ENCODE peak calls at places on chromosomes 16 and 17, in six cellular contexts. One of them, this sample, is unnamed. For H3K4me1 and H3K9me3, the result is how much of the 10 kb centered on the place peaks cover.

GRCh38 chr16:1156983-1157638 is 4.2 kb downstream of the CACNA1H start:
- DNase-seq in A549: no peak
- DNase-seq in breast epithelium: no peak
- DNase-seq in stomach: no peak
- DNase-seq in neuronal stem cell: no peak
- DNase-seq in thoracic aorta: no peak
- DNase-seq in this sample: no peak

GRCh38 chr17:66364508-66365203 is 62.2 kb downstream of the PRKCA start:
- DNase-seq in neuronal stem cell: no peak
- DNase-seq in A549: no peak
- DNase-seq in stomach: no peak
- DNase-seq in thoracic aorta: no peak
- DNase-seq in breast epithelium: no peak
- DNase-seq in this sample: no peak

GRCh38 chr16:78608305-78608776 is 508.9 kb downstream of the WWOX start:
- DNase-seq in A549: no peak
- DNase-seq in neuronal stem cell: no peak
- DNase-seq in stomach: no peak
- DNase-seq in breast epithelium: no peak
- DNase-seq in thoracic aorta: no peak
- DNase-seq in this sample: no peak

GRCh38 chr17:81685108-81685507 is 1.3 kb downstream of the HGS start:
- DNase-seq in thoracic aorta: no peak
- DNase-seq in neuronal stem cell: no peak
- DNase-seq in stomach: no peak
- DNase-seq in breast epithelium: no peak
- DNase-seq in A549: no peak
- DNase-seq in this sample: no peak

GRCh38 chr17:72890711-72891110 is 201.8 kb downstream of the SLC39A11 start:
- DNase-seq in neuronal stem cell: no peak
- DNase-seq in stomach: no peak
- DNase-seq in thoracic aorta: no peak
- DNase-seq in breast epithelium: no peak
- DNase-seq in A549: peak
- DNase-seq in this sample: no peak

GRCh38 chr17:40021471-40021961 is 6.3 kb downstream of the CSF3 start:
- DNase-seq in neuronal stem cell: no peak
- DNase-seq in A549: peak
- DNase-seq in thoracic aorta: no peak
- DNase-seq in stomach: no peak
- DNase-seq in breast epithelium: peak
- DNase-seq in this sample: peak

GRCh38 chr17:622356-622755 is 92.3 kb downstream of the VPS53 start:
- DNase-seq in stomach: no peak
- DNase-seq in thoracic aorta: no peak
- DNase-seq in neuronal stem cell: no peak
- DNase-seq in breast epithelium: no peak
- DNase-seq in A549: peak
- DNase-seq in this sample: no peak

GRCh38 chr17:43211480-43212402 is at the start of gene TMEM106A:
- DNase-seq in neuronal stem cell: peak
- DNase-seq in A549: peak
- DNase-seq in breast epithelium: peak
- DNase-seq in thoracic aorta: peak
- DNase-seq in stomach: peak
- DNase-seq in this sample: peak

GRCh38 chr16:14303654-14304394 is 232.7 kb downstream of the MRTFB start:
- DNase-seq in A549: no peak
- DNase-seq in neuronal stem cell: no peak
- DNase-seq in thoracic aorta: no peak
- DNase-seq in breast epithelium: no peak
- DNase-seq in stomach: no peak
- DNase-seq in this sample: no peak

GRCh38 chr17:78986048-78986648 is 6.4 kb upstream of the LGALS3BP start:
- DNase-seq in A549: peak
- DNase-seq in stomach: peak
- DNase-seq in breast epithelium: no peak
- DNase-seq in thoracic aorta: no peak
- DNase-seq in neuronal stem cell: no peak
- DNase-seq in this sample: peak

GRCh38 chr16:89581045-89581695 is 5.6 kb downstream of the CPNE7 start:
- DNase-seq in A549: peak
- DNase-seq in neuronal stem cell: no peak
- DNase-seq in stomach: no peak
- DNase-seq in thoracic aorta: no peak
- DNase-seq in breast epithelium: no peak
- DNase-seq in this sample: no peak

GRCh38 chr16:82061861-82062525 is 26.9 kb downstream of the HSD17B2 start:
- DNase-seq in breast epithelium: no peak
- DNase-seq in thoracic aorta: no peak
- DNase-seq in A549: peak
- DNase-seq in stomach: no peak
- DNase-seq in neuronal stem cell: no peak
- DNase-seq in this sample: peak

GRCh38 chr16:21233045-21233520 is 416 bp upstream of the ANKS4B start:
- DNase-seq in neuronal stem cell: no peak
- DNase-seq in breast epithelium: no peak
- DNase-seq in stomach: no peak
- DNase-seq in A549: no peak
- DNase-seq in thoracic aorta: no peak
- DNase-seq in this sample: no peak

GRCh38 chr17:348692-349425 is 3.7 kb downstream of the RPH3AL start:
- DNase-seq in A549: peak
- DNase-seq in thoracic aorta: no peak
- DNase-seq in breast epithelium: no peak
- DNase-seq in neuronal stem cell: no peak
- DNase-seq in stomach: peak
- DNase-seq in this sample: peak

GRCh38 chr17:17758443-17758842 is 77.2 kb downstream of the RAI1 start:
- DNase-seq in neuronal stem cell: no peak
- DNase-seq in thoracic aorta: no peak
- DNase-seq in stomach: no peak
- DNase-seq in A549: no peak
- DNase-seq in breast epithelium: no peak
- DNase-seq in this sample: no peak

GRCh38 chr17:36188891-36189306 is 7.7 kb downstream of the CCL3L1 start:
- DNase-seq in neuronal stem cell: no peak
- DNase-seq in A549: no peak
- DNase-seq in stomach: no peak
- DNase-seq in breast epithelium: peak
- DNase-seq in thoracic aorta: no peak
- DNase-seq in this sample: peak

GRCh38 chr16:11399261-11399831 is 54.1 kb downstream of the RMI2 start:
- DNase-seq in breast epithelium: no peak
- DNase-seq in A549: no peak
- DNase-seq in thoracic aorta: no peak
- DNase-seq in stomach: no peak
- DNase-seq in neuronal stem cell: no peak
- DNase-seq in this sample: no peak

GRCh38 chr16:17194190-17194780 is 276.5 kb downstream of the XYLT1 start:
- DNase-seq in thoracic aorta: no peak
- DNase-seq in A549: peak
- DNase-seq in stomach: peak
- DNase-seq in neuronal stem cell: peak
- DNase-seq in breast epithelium: no peak
- DNase-seq in this sample: peak

GRCh38 chr17:75338335-75338734 is 49.1 kb upstream of the SLC25A19 start:
- DNase-seq in thoracic aorta: no peak
- DNase-seq in A549: no peak
- DNase-seq in stomach: no peak
- DNase-seq in breast epithelium: no peak
- DNase-seq in neuronal stem cell: no peak
- DNase-seq in this sample: no peak

GRCh38 chr17:8707591-8708453 is 36.8 kb downstream of the CCDC42 start:
- DNase-seq in stomach: no peak
- DNase-seq in breast epithelium: no peak
- DNase-seq in A549: no peak
- DNase-seq in neuronal stem cell: no peak
- DNase-seq in thoracic aorta: peak
- DNase-seq in this sample: no peak

GRCh38 chr16:24853830-24854229 is 8.1 kb downstream of the SLC5A11 start:
- DNase-seq in stomach: no peak
- DNase-seq in thoracic aorta: no peak
- DNase-seq in breast epithelium: no peak
- DNase-seq in A549: peak
- DNase-seq in neuronal stem cell: no peak
- DNase-seq in this sample: peak

GRCh38 chr16:17836868-17837602 is 366.3 kb upstream of the XYLT1 start:
- DNase-seq in breast epithelium: no peak
- DNase-seq in A549: peak
- DNase-seq in neuronal stem cell: peak
- DNase-seq in stomach: no peak
- DNase-seq in thoracic aorta: no peak
- DNase-seq in this sample: peak

GRCh38 chr17:74115586-74115985 is 87.9 kb upstream of the RPL38 start:
- DNase-seq in stomach: no peak
- DNase-seq in neuronal stem cell: no peak
- DNase-seq in A549: no peak
- DNase-seq in thoracic aorta: no peak
- DNase-seq in breast epithelium: no peak
- DNase-seq in this sample: no peak

GRCh38 chr17:48878920-48879898 is 13.4 kb upstream of the ATP5MC1 start:
- DNase-seq in neuronal stem cell: peak
- DNase-seq in thoracic aorta: no peak
- DNase-seq in breast epithelium: no peak
- DNase-seq in stomach: peak
- DNase-seq in A549: peak
- DNase-seq in this sample: peak

GRCh38 chr16:1217526-1217925 is 7.5 kb downstream of the TPSG1 start:
- DNase-seq in neuronal stem cell: no peak
- DNase-seq in breast epithelium: no peak
- DNase-seq in thoracic aorta: no peak
- DNase-seq in A549: no peak
- DNase-seq in stomach: no peak
- DNase-seq in this sample: no peak

GRCh38 chr17:21368545-21369246 is 7.5 kb upstream of the KCNJ12 start:
- DNase-seq in thoracic aorta: no peak
- DNase-seq in A549: no peak
- DNase-seq in stomach: no peak
- DNase-seq in breast epithelium: no peak
- DNase-seq in neuronal stem cell: no peak
- DNase-seq in this sample: no peak
- H3K4me1 ChIP-seq in thoracic aorta: under half
- H3K4me1 ChIP-seq in A549: under half
- H3K4me1 ChIP-seq in stomach: under half
- H3K4me1 ChIP-seq in breast epithelium: under half
- H3K4me1 ChIP-seq in neuronal stem cell: under half
- H3K4me1 ChIP-seq in this sample: under half

DNA sequence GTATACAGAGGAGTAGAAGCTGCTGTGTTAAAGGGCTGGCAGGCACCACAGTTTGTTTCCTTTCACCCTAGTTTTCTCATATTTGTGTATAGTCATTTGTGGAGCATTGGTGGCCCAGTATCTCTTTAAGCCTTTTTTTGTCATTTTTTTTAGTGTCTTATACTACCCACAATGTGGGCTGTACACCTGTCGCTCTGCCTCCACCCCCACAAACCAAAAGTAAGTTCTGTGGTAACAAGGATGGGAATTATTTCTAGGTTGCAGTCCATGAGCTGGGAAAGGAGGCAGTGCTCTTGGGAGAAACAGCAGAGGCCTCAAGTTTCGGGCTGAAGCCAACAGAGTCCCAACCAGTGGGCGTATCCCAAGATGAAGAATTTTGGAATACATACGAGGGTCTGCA is 6.2 kb downstream of the ZNF75A start:
- DNase-seq in A549: no peak
- DNase-seq in neuronal stem cell: no peak
- DNase-seq in breast epithelium: no peak
- DNase-seq in stomach: no peak
- DNase-seq in thoracic aorta: no peak
- DNase-seq in this sample: no peak
- H3K9me3 ChIP-seq in A549: half or more
- H3K9me3 ChIP-seq in neuronal stem cell: half or more
- H3K9me3 ChIP-seq in breast epithelium: half or more
- H3K9me3 ChIP-seq in stomach: half or more
- H3K9me3 ChIP-seq in thoracic aorta: half or more
- H3K9me3 ChIP-seq in this sample: half or more

GRCh38 chr16:64215730-64216129 is 906.1 kb downstream of the CDH11 start:
- DNase-seq in stomach: no peak
- DNase-seq in A549: no peak
- DNase-seq in breast epithelium: no peak
- DNase-seq in thoracic aorta: no peak
- DNase-seq in neuronal stem cell: no peak
- DNase-seq in this sample: no peak

GRCh38 chr16:64206877-64207276 is 915.0 kb downstream of the CDH11 start:
- DNase-seq in breast epithelium: no peak
- DNase-seq in A549: no peak
- DNase-seq in neuronal stem cell: no peak
- DNase-seq in stomach: no peak
- DNase-seq in thoracic aorta: no peak
- DNase-seq in this sample: no peak

GRCh38 chr16:64211306-64211705 is 910.6 kb downstream of the CDH11 start:
- DNase-seq in A549: no peak
- DNase-seq in breast epithelium: no peak
- DNase-seq in neuronal stem cell: no peak
- DNase-seq in thoracic aorta: no peak
- DNase-seq in stomach: no peak
- DNase-seq in this sample: no peak
- H3K4me1 ChIP-seq in A549: under half
- H3K4me1 ChIP-seq in breast epithelium: under half
- H3K4me1 ChIP-seq in neuronal stem cell: under half
- H3K4me1 ChIP-seq in thoracic aorta: under half
- H3K4me1 ChIP-seq in stomach: under half
- H3K4me1 ChIP-seq in this sample: under half

GRCh38 chr17:5099271-5099670 is 12.4 kb downstream of the ZNF232 start:
- DNase-seq in thoracic aorta: no peak
- DNase-seq in stomach: no peak
- DNase-seq in breast epithelium: no peak
- DNase-seq in A549: no peak
- DNase-seq in neuronal stem cell: no peak
- DNase-seq in this sample: no peak
- H3K9me3 ChIP-seq in thoracic aorta: under half
- H3K9me3 ChIP-seq in stomach: under half
- H3K9me3 ChIP-seq in breast epithelium: under half
- H3K9me3 ChIP-seq in A549: half or more
- H3K9me3 ChIP-seq in neuronal stem cell: under half
- H3K9me3 ChIP-seq in this sample: under half